ENCODE peak calls at places on chromosomes 3 and 15, in four cellular contexts. One of them, this sample, is unnamed.
A peak's percentile ranks its signal among the peaks of the same experiment; 100 is the strongest.

GRCh38 chr3:30743086-30743619 is 136.8 kb downstream of the TGFBR2 start:
- DNase-seq in cardiac muscle cell: no peak
- DNase-seq in GM23338: peak; percentile 34
- DNase-seq in fibroblast of mammary gland: no peak
- DNase-seq in this sample: no peak

GRCh38 chr15:77853008-77853328 is 220.3 kb upstream of the LINGO1 start:
- DNase-seq in cardiac muscle cell: no peak
- DNase-seq in GM23338: no peak
- DNase-seq in fibroblast of mammary gland: no peak
- DNase-seq in this sample: peak; percentile 60

GRCh38 chr3:14514323-14514720 is 25.8 kb downstream of the GRIP2 start:
- DNase-seq in cardiac muscle cell: no peak
- DNase-seq in GM23338: peak; percentile 0
- DNase-seq in fibroblast of mammary gland: no peak
- DNase-seq in this sample: no peak

GRCh38 chr15:58703610-58704009 is 45.9 kb downstream of the ADAM10 start:
- DNase-seq in cardiac muscle cell: no peak
- DNase-seq in GM23338: no peak
- DNase-seq in fibroblast of mammary gland: no peak
- DNase-seq in this sample: no peak

GRCh38 chr3:178833696-178834095 is 237.9 kb downstream of the ZMAT3 start:
- DNase-seq in cardiac muscle cell: no peak
- DNase-seq in GM23338: no peak
- DNase-seq in fibroblast of mammary gland: no peak
- DNase-seq in this sample: no peak

GRCh38 chr3:133377396-133377795 is 22.5 kb upstream of the BFSP2 start:
- DNase-seq in cardiac muscle cell: peak; percentile 78
- DNase-seq in GM23338: peak; percentile 49
- DNase-seq in fibroblast of mammary gland: peak; percentile 52
- DNase-seq in this sample: no peak

GRCh38 chr3:127672429-127673190 is at the start of gene ABTB1:
- DNase-seq in cardiac muscle cell: peak; percentile 82
- DNase-seq in GM23338: peak; percentile 86
- DNase-seq in fibroblast of mammary gland: peak; percentile 58
- DNase-seq in this sample: peak; percentile 82

GRCh38 chr15:63469190-63469589 is 35.2 kb upstream of the USP3 start:
- DNase-seq in cardiac muscle cell: no peak
- DNase-seq in GM23338: no peak
- DNase-seq in fibroblast of mammary gland: no peak
- DNase-seq in this sample: no peak

GRCh38 chr3:69244036-69244435 is 121.6 kb upstream of the LMOD3 start:
- DNase-seq in cardiac muscle cell: no peak
- DNase-seq in GM23338: peak; percentile 21
- DNase-seq in fibroblast of mammary gland: no peak
- DNase-seq in this sample: no peak

GRCh38 chr15:99062226-99062625 is 42.7 kb upstream of the SYNM start:
- DNase-seq in cardiac muscle cell: no peak
- DNase-seq in GM23338: no peak
- DNase-seq in fibroblast of mammary gland: no peak
- DNase-seq in this sample: no peak

DNA sequence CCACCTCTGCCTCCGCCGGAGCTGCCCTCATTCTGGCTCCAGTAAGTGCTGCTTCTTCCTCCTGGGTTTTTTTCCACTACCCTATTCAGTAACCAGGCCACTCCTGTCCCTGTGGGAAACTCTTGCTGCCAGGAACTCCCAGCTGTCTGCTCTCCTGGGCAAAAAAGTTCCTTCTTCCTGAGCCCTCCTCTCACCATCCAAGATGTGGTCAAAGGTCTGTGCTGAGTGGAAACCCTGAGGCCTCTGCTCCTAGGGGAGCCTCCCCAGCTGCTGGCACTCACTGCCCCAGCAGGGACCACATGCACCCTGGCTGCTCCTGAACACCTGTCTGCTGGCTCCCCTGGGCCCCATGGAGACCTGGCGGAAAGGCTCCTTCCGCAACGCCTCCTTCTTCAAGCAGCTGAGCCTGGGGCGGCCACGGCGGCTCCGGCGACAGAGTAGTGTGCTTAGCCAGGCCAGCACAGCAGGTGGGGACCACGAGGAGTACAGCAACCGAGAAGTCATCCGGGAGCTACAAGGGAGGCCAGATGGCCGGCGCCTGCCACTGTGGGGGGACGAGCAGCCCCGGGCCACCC is 454 bp downstream of the C15orf62 start:
- DNase-seq in cardiac muscle cell: no peak
- DNase-seq in GM23338: no peak
- DNase-seq in fibroblast of mammary gland: no peak
- DNase-seq in this sample: peak; percentile 89
- H3K4me3 ChIP-seq in cardiac muscle cell: no peak overlapping the region
- H3K4me3 ChIP-seq in GM23338: no peak overlapping the region
- H3K4me3 ChIP-seq in fibroblast of mammary gland: no peak overlapping the region
- H3K4me3 ChIP-seq in this sample: no peak overlapping the region

DNA sequence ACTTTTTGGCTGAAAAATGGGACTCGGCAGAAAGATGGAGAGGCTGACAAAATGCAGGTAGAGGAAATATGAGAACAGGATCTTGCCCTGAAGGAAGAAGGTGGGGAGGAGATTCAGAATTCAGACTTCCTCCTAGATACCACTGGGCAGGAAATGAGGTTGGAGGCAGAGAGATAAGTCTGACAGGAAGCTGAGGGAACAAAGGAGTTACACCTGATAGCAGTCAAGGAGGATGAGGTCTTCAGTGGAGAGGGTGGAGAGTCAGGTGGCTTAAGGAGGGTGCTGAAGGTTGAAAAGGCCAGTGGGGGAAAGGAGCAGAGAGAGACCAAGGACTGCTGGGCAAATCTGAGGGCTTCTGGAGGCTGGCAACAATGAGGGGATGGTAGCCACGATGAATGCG is 56.8 kb downstream of the CCR4 start:
- DNase-seq in cardiac muscle cell: no peak
- DNase-seq in GM23338: no peak
- DNase-seq in fibroblast of mammary gland: no peak
- DNase-seq in this sample: no peak
- H3K4me3 ChIP-seq in cardiac muscle cell: no peak overlapping the region
- H3K4me3 ChIP-seq in GM23338: no peak overlapping the region
- H3K4me3 ChIP-seq in fibroblast of mammary gland: no peak overlapping the region
- H3K4me3 ChIP-seq in this sample: no peak overlapping the region

DNA sequence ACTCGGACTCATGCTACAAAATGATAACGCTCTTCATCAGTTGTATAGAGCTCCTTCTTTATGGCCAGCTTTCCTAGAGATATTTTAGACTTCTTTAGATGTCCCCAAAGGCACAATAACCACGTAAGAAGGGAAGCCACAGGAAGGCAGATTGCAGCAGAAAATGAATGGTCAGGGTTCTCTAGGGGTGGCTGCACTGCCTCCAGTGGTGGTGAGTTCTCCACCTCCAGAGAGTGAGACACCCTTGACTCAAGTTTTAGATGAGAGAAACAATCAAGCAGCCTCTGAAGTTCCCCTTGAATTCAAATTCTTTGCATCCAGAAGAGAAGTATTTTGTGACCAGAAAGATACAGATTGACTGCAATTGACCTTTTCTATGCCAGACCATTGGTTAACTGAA is 191.5 kb downstream of the TP63 start:
- DNase-seq in cardiac muscle cell: no peak
- DNase-seq in GM23338: peak; percentile 28
- DNase-seq in fibroblast of mammary gland: no peak
- DNase-seq in this sample: no peak
- H3K4me3 ChIP-seq in cardiac muscle cell: no peak overlapping the region
- H3K4me3 ChIP-seq in GM23338: no peak overlapping the region
- H3K4me3 ChIP-seq in fibroblast of mammary gland: no peak overlapping the region
- H3K4me3 ChIP-seq in this sample: no peak overlapping the region

DNA sequence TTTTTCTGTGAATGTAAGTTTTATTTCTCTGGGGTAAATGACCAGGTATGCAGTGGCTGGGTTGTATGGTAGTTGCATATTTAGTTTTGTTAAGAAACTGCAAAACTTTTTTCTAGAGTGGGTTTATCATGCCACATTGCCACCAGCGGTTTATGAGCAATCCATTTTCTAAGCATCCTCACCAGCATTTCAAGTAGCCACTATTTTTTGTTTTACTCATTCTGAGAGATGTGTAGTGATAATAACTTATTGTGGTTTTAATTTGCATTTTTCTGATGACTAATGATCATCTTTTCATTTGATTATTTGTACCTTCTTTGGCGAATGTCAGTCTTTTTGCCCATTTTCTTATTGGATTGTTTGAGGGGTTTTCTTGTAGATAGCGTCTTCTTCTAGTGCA is 56.2 kb downstream of the SPRED1 start:
- DNase-seq in cardiac muscle cell: no peak
- DNase-seq in GM23338: no peak
- DNase-seq in fibroblast of mammary gland: no peak
- DNase-seq in this sample: no peak
- H3K4me3 ChIP-seq in cardiac muscle cell: no peak overlapping the region
- H3K4me3 ChIP-seq in GM23338: no peak overlapping the region
- H3K4me3 ChIP-seq in fibroblast of mammary gland: no peak overlapping the region
- H3K4me3 ChIP-seq in this sample: no peak overlapping the region

DNA sequence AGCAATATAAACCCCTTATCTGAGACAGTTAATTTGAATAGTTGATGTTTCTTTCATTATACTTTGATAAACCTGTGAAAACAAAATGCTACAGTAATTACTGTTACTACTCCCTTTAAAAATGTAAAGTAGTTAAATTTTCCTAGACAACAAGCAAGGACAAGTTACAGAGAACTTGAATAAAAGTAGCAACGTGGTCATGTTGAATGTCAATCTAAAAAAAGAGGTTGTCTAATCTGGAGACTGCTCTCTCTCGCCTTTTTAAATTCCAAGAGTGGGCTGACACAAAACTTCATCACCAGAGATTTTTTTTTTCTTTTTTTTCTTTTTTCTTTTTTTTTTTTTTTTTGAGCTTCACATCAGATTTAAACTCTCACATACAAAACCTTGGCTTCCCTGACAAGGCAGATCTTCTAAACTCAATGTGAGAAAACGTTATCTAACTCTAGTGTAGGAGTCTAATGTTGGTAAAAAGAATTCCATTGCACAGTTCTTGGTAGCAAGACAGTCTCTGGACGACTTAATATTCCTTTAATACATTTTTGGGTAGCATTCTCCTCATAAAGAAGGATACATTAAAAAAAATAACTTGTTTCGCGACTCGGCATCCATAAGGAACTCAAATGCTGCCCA is 4.1 kb downstream of the FOXP1 start:
- DNase-seq in cardiac muscle cell: no peak
- DNase-seq in GM23338: no peak
- DNase-seq in fibroblast of mammary gland: no peak
- DNase-seq in this sample: no peak
- H3K4me3 ChIP-seq in cardiac muscle cell: peak overlapping the region; percentile 67
- H3K4me3 ChIP-seq in GM23338: no peak overlapping the region
- H3K4me3 ChIP-seq in fibroblast of mammary gland: no peak overlapping the region
- H3K4me3 ChIP-seq in this sample: no peak overlapping the region

This sample was measured in small intestine.